ENCODE peak calls at places on chromosomes 13 and 19, in ten cellular contexts. T is psoas muscle, S is GM12864, H is heart right ventricle, M is mucosa of descending colon, Q is IMR-90, B is DND-41, J is endodermal cell, R is fibroblast of lung, I is endothelial cell. L is an unnamed sample.

GRCh38 chr13:102310691-102311432 is 91.0 kb downstream of the FGF14 start:
- DNase-seq in J (no peak), M (no peak), S (no peak), H (no peak), I (no peak), T (peak; percentile 74), B (no peak), Q (no peak), R (no peak), L (peak; percentile 74)

GRCh38 chr19:5150902-5151741 is 182.2 kb downstream of the KDM4B start:
- DNase-seq in B (no peak), I (no peak), J (no peak), M (no peak), S (no peak), T (peak; percentile 41), H (no peak), Q (no peak), R (no peak), L (no peak)

GRCh38 chr13:42628666-42629065 is 54.7 kb downstream of the TNFSF11 start:
- DNase-seq in J (no peak), Q (no peak), H (no peak), T (no peak), I (no peak), B (no peak), S (no peak), M (no peak), R (no peak), L (no peak)

GRCh38 chr13:109698779-109699178 is 87.6 kb downstream of the IRS2 start:
- DNase-seq in S (no peak), R (peak; percentile 92), Q (peak; percentile 49), I (no peak), H (no peak), T (no peak), J (no peak), B (no peak), M (no peak), L (peak; percentile 85)

GRCh38 chr13:95222733-95223018 is 78.6 kb downstream of the ABCC4 start:
- DNase-seq in R (no peak), B (no peak), H (no peak), T (no peak), S (no peak), J (no peak), Q (no peak), M (no peak), I (no peak), L (no peak)

GRCh38 chr13:76992548-76993001 is 694 bp downstream of the CLN5 start:
- DNase-seq in M (peak; percentile 52), I (no peak), B (peak; percentile 12), R (peak; percentile 14), T (no peak), J (peak; percentile 69), S (no peak), H (peak; percentile 16), Q (peak; percentile 23), L (peak; percentile 26)

GRCh38 chr19:33405491-33406461 is 32.3 kb downstream of the CEBPG start:
- DNase-seq in R (no peak), H (no peak), T (peak; percentile 59), M (no peak), S (no peak), I (no peak), J (no peak), B (no peak), Q (no peak), L (no peak)

GRCh38 chr13:94516456-94516855 is 37.0 kb upstream of the DCT start:
- DNase-seq in Q (no peak), R (no peak), B (no peak), H (no peak), J (no peak), T (no peak), I (no peak), M (no peak), S (no peak), L (no peak)

DNA sequence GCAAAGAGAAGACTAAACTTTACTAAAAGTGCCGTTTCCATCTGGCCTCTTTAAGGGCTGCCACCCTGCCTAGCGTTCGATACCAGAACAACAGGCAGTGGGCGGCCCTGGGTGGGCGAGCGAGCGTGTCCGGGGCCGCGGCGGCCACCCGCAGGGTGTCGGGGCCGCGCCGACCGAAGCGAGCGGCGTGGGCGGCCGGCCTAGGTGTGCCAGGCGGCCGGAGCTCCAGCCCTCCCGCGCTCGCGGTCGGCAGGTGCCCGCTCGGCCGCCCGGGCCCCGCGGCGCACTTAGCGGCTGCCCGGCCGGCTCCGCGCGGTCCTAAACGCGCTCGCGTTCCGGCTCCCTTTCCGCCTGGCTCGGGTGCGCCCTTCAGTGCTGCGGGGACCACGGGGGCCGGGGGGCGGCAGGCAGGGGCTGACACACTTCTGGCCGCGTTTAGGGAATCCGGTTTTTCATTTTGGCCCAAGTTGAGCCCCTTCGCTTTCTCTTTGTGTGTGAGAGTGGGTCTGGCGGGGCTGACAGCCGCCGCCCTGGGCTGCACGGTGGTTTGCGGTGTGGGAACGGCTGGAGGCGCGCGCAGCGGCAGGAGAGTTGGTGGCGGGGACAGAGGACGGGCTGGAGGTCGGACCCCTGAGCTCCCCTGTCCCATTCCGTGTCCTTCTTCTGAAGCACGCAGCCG is 2.9 kb downstream of the FGF9 start:
- DNase-seq in S (no peak), M (peak; percentile 71), T (peak; percentile 65), I (peak; percentile 58), B (no peak), Q (peak; percentile 36), J (peak; percentile 84), R (peak; percentile 41), H (no peak), L (no peak)
- TF ChIP-seq CTCF in S (peak; percentile 41), M (no peak), T (peak; percentile 18), I (peak; percentile 1), B (peak; percentile 4), Q (no peak), J (peak; percentile 56), R (no peak), H (no peak), L (no peak)

GRCh38 chr13:108082481-108082880 is 132.9 kb downstream of the LIG4 start:
- DNase-seq in Q (no peak), B (no peak), R (no peak), J (no peak), H (no peak), I (no peak), M (no peak), T (no peak), S (no peak), L (no peak)

GRCh38 chr13:108087813-108088212 is 127.5 kb downstream of the LIG4 start:
- DNase-seq in T (no peak), Q (no peak), B (no peak), J (no peak), R (no peak), M (no peak), S (no peak), H (peak; percentile 16), I (no peak), L (no peak)

GRCh38 chr13:108083056-108083455 is 132.3 kb downstream of the LIG4 start:
- DNase-seq in M (no peak), H (no peak), B (no peak), S (no peak), T (no peak), R (peak; percentile 62), Q (no peak), I (no peak), J (no peak), L (no peak)

GRCh38 chr13:108084840-108085239 is 130.5 kb downstream of the LIG4 start:
- DNase-seq in J (no peak), B (no peak), Q (no peak), S (no peak), T (no peak), H (no peak), R (no peak), M (no peak), I (no peak), L (no peak)

DNA sequence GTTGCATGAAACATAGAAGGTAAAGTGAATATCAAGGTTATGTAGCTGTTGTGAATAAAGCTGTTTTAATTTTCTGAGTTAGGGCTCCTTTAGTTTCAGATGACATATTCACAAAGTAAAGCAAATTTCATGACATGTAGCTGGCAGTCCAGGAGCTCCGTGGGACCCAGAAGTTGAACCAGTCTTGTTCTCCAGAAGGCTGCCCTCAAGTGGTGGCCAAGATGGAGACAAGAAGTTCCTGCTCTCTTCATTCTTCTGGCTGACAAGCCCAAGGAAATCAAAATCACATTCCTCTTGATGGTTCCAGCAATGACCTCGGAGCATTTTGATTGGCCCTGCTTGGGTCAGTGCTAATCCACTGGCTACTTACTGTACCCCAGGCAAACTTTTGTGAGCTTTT is 128.7 kb downstream of the LIG4 start:
- DNase-seq in B (no peak), S (no peak), T (no peak), M (no peak), Q (peak; percentile 46), J (peak; percentile 75), R (no peak), H (no peak), I (peak; percentile 8), L (no peak)
- TF ChIP-seq CTCF in B (no peak), S (no peak), T (no peak), M (no peak), Q (peak; percentile 32), J (peak; percentile 73), R (no peak), H (no peak), I (no peak), L (no peak)

DNA sequence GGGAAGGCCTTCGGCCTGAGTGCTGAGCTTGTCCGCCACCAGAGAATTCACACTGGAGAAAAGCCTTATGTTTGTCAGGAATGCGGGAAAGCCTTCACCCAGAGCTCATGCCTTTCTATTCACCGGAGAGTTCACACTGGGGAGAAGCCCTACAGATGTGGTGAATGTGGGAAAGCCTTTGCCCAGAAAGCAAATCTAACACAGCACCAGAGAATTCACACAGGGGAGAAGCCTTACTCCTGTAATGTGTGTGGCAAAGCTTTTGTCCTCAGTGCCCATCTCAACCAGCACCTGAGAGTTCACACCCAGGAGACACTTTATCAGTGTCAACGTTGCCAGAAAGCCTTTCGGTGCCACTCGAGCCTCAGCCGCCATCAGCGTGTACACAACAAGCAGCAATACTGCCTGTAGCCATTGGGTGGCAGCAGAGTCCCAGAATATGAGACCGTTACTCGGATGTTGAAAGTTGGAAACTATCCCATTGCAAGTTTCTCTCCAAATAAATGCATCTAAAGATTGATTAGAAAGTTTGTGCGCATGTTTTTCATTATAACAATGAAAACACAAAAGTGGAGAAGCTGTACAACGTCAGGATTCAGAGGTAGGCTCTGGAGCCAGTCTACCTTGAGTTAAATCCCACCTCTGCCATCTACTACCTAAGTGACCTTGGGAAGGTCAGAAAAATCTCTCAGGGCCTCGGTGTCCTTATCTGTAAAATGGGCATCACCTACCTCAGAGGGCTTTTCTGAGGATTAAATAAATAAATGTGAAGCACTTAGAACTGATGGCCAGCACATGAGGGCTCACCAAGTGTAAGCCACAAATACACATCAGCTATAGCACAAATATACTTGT is 21.1 kb downstream of the ZNF473 start:
- DNase-seq in T (peak; percentile 65), J (peak; percentile 77), R (no peak), S (no peak), B (peak; percentile 56), Q (peak; percentile 18), I (no peak), M (peak; percentile 66), H (peak; percentile 46), L (no peak)
- TF ChIP-seq CTCF in T (peak; percentile 21), J (peak; percentile 71), R (peak; percentile 56), S (peak; percentile 67), B (peak; percentile 86), Q (peak; percentile 49), I (peak; percentile 67), M (peak; percentile 61), H (peak; percentile 50), L (peak; percentile 36)

GRCh38 chr19:45475537-45476348 is 7.9 kb downstream of the FOSB start:
- DNase-seq in I (no peak), J (no peak), B (no peak), R (no peak), T (no peak), S (no peak), Q (peak; percentile 32), H (no peak), M (no peak), L (no peak)

GRCh38 chr19:45478454-45479238 is 10.8 kb downstream of the FOSB start:
- DNase-seq in H (peak; percentile 86), R (peak; percentile 94), I (peak; percentile 86), J (peak; percentile 95), T (peak; percentile 90), B (peak; percentile 89), Q (peak; percentile 96), M (peak; percentile 89), S (peak; percentile 95), L (peak; percentile 94)

GRCh38 chr19:45477216-45477615 is 9.4 kb downstream of the FOSB start:
- DNase-seq in B (no peak), H (no peak), R (no peak), Q (no peak), T (no peak), M (no peak), S (no peak), J (no peak), I (no peak), L (no peak)

GRCh38 chr19:45476349-45476717 is 8.5 kb downstream of the FOSB start:
- DNase-seq in H (no peak), S (no peak), Q (peak; percentile 16), J (no peak), T (no peak), M (no peak), B (no peak), I (no peak), R (no peak), L (no peak)

DNA sequence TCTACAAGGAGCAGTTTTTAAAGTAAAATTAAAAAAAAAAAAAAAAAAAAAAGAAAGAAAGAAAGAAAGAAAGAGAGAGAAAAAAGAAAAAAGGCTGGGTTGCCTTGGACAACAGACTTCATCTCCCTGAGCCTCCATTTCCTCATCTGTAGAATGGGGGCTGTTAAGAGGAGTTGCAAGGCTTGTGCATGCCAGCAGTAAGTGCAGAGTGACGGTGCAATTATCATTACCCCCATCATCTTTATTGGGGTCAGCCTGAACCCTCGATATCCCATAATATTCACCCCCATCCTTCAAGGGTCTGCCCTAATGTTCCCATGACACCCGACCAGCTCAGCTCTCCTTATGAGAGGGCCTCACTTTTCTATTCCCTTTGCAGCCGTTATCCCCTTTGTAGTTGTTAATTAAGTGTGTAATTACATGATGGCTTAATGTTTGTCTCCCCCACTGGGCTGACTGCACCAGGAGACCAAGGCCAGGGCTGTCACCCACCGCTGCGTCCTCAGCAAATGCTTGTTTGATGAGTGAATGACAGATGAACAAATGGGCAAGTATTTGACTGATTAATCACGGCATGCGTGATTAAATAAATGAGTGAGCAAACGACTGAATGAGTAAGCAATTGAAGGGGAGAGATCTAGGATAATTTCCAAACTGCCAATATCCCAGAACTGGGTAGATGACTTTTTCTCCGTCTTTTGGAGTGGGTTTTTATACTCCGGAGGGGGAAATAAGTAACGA is 10.1 kb downstream of the FOSB start:
- DNase-seq in S (no peak), H (no peak), R (no peak), B (peak; percentile 10), Q (no peak), M (no peak), I (no peak), J (no peak), T (no peak), L (no peak)
- TF ChIP-seq CTCF in S (no peak), H (no peak), R (no peak), B (no peak), Q (no peak), M (no peak), I (no peak), J (no peak), T (no peak), L (no peak)

L was measured in fibroblast of mammary gland.